ENCODE peak calls at places on chromosomes 7 and 10, in seven cellular contexts. H, G, K, T, P, V and W are unnamed samples.

GRCh38 chr10:119344381-119344780 is 137.0 kb downstream of the GRK5 start:
- DNase-seq in H (no peak), G (no peak), K (no peak), T (no peak), P (no peak), V (no peak), W (no peak)

GRCh38 chr10:124265776-124266467 is 152.8 kb downstream of the OAT start:
- DNase-seq in H (no peak), G (no peak), K (no peak), T (no peak), P (no peak), V (no peak), W (no peak)

GRCh38 chr7:138449580-138449979 is 10.5 kb upstream of the TRIM24 start:
- DNase-seq in H (peak; percentile 56), G (peak; percentile 47), K (no peak), T (no peak), P (peak; percentile 74), V (no peak), W (no peak)

GRCh38 chr10:30747633-30748032 is 118.1 kb upstream of the LYZL2 start:
- DNase-seq in H (peak; percentile 40), G (no peak), K (no peak), T (peak; percentile 78), P (no peak), V (no peak), W (peak; percentile 89)

GRCh38 chr10:43274011-43274410 is 7.1 kb upstream of the RASGEF1A start:
- DNase-seq in H (no peak), G (no peak), K (no peak), T (no peak), P (no peak), V (no peak), W (no peak)

GRCh38 chr10:78739411-78740053 is 329.2 kb upstream of the ZMIZ1 start:
- DNase-seq in H (no peak), G (no peak), K (no peak), T (no peak), P (no peak), V (no peak), W (no peak)

GRCh38 chr10:124287071-124287685 is 131.5 kb downstream of the OAT start:
- DNase-seq in H (no peak), G (no peak), K (no peak), T (no peak), P (no peak), V (no peak), W (no peak)

GRCh38 chr7:128790297-128791037 is 1.3 kb upstream of the CCDC136 start:
- DNase-seq in H (peak; percentile 28), G (peak; percentile 59), K (peak; percentile 21), T (no peak), P (peak; percentile 82), V (no peak), W (no peak)

GRCh38 chr7:101162551-101163280 is 2.7 kb downstream of the VGF start:
- DNase-seq in H (peak; percentile 82), G (peak; percentile 84), K (no peak), T (peak; percentile 50), P (peak; percentile 85), V (peak; percentile 70), W (peak; percentile 52)

GRCh38 chr10:52818019-52818418 is 45.4 kb upstream of the MBL2 start:
- DNase-seq in H (peak; percentile 90), G (no peak), K (peak; percentile 46), T (peak; percentile 59), P (no peak), V (peak; percentile 67), W (peak; percentile 65)

GRCh38 chr10:44911951-44912350 is 814 bp downstream of the TMEM72 start:
- DNase-seq in H (no peak), G (no peak), K (no peak), T (no peak), P (no peak), V (no peak), W (no peak)

GRCh38 chr7:108455833-108456677 is at the start of gene NRCAM:
- DNase-seq in H (peak; percentile 93), G (peak; percentile 94), K (peak; percentile 85), T (no peak), P (peak; percentile 91), V (peak; percentile 38), W (peak; percentile 39)

GRCh38 chr10:110610308-110610774 is 33.8 kb upstream of the RBM20 start:
- DNase-seq in H (peak; percentile 99), G (peak; percentile 81), K (peak; percentile 50), T (peak; percentile 49), P (no peak), V (peak; percentile 96), W (peak; percentile 55)

GRCh38 chr10:22816298-22816653 is 101.9 kb upstream of the PIP4K2A start:
- DNase-seq in H (no peak), G (no peak), K (no peak), T (peak; percentile 96), P (no peak), V (peak; percentile 40), W (peak; percentile 97)

GRCh38 chr7:7653568-7654187 is 13.1 kb downstream of the UMAD1 start:
- DNase-seq in H (peak; percentile 85), G (peak; percentile 66), K (peak; percentile 18), T (no peak), P (peak; percentile 85), V (peak; percentile 60), W (peak; percentile 26)

GRCh38 chr7:43108255-43109011 is 4.0 kb upstream of the HECW1 start:
- DNase-seq in H (peak; percentile 87), G (peak; percentile 88), K (peak; percentile 64), T (peak; percentile 39), P (peak; percentile 98), V (peak; percentile 87), W (peak; percentile 69)

GRCh38 chr10:30422981-30423654 is 10.9 kb upstream of the MAP3K8 start:
- DNase-seq in H (peak; percentile 98), G (peak; percentile 74), K (peak; percentile 27), T (peak; percentile 86), P (no peak), V (peak; percentile 98), W (peak; percentile 33)

GRCh38 chr7:93062599-93062998 is 55.2 kb downstream of the SAMD9 start:
- DNase-seq in H (no peak), G (no peak), K (no peak), T (no peak), P (no peak), V (no peak), W (no peak)

GRCh38 chr7:17516768-17517167 is 218.3 kb downstream of the AHR start:
- DNase-seq in H (no peak), G (no peak), K (no peak), T (peak; percentile 75), P (no peak), V (no peak), W (no peak)

GRCh38 chr7:47588704-47589225 is 6.9 kb upstream of the TNS3 start:
- DNase-seq in H (no peak), G (no peak), K (no peak), T (no peak), P (no peak), V (no peak), W (no peak)

GRCh38 chr7:28939844-28940243 is 18.3 kb downstream of the TRIL start:
- DNase-seq in H (no peak), G (no peak), K (no peak), T (no peak), P (no peak), V (no peak), W (no peak)

GRCh38 chr7:148026713-148027112 is 563.9 kb upstream of the C7orf33 start:
- DNase-seq in H (no peak), G (no peak), K (no peak), T (no peak), P (no peak), V (no peak), W (no peak)

GRCh38 chr7:65840446-65840845 is 32.4 kb upstream of the VKORC1L1 start:
- DNase-seq in H (peak; percentile 33), G (peak; percentile 84), K (no peak), T (no peak), P (no peak), V (peak; percentile 50), W (no peak)

DNA sequence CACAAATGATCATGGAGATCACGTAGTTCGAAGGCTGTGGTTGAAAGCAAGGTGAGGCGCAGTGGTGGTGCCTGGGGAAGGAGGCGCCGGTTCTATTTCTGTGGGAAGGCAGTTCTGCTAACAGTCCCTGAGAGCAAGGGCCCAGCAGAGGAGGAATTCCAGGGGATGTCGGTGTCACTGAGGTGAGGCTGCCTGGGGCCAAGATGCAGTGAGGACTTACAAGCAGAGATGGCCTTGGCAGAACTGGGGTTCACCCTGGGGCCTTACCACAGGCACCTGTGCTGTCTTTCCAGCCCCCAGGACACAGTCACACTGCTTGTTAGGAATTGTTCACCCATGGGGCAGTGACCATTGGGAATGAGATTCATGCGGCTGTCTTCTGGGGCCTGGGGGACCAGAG is 26.7 kb downstream of the GBX1 start:
- DNase-seq in H (no peak), G (no peak), K (no peak), T (no peak), P (no peak), V (no peak), W (no peak)
- H3K4ac ChIP-seq in H (no peak overlapping the region), G (no peak overlapping the region), K (no peak overlapping the region), T (no peak overlapping the region), P (no peak overlapping the region), V (no peak overlapping the region), W (no peak overlapping the region)

GRCh38 chr7:151386301-151387160 is 23.3 kb downstream of the WDR86 start:
- DNase-seq in H (no peak), G (no peak), K (no peak), T (no peak), P (no peak), V (peak; percentile 52), W (no peak)
- H3K4ac ChIP-seq in H (no peak overlapping the region), G (no peak overlapping the region), K (no peak overlapping the region), T (no peak overlapping the region), P (no peak overlapping the region), V (no peak overlapping the region), W (no peak overlapping the region)

GRCh38 chr10:95339863-95340262 is 49.1 kb upstream of the PDLIM1 start:
- DNase-seq in H (no peak), G (no peak), K (no peak), T (no peak), P (no peak), V (no peak), W (no peak)
- H3K4ac ChIP-seq in H (no peak overlapping the region), G (no peak overlapping the region), K (no peak overlapping the region), T (no peak overlapping the region), P (no peak overlapping the region), V (no peak overlapping the region), W (no peak overlapping the region)

DNA sequence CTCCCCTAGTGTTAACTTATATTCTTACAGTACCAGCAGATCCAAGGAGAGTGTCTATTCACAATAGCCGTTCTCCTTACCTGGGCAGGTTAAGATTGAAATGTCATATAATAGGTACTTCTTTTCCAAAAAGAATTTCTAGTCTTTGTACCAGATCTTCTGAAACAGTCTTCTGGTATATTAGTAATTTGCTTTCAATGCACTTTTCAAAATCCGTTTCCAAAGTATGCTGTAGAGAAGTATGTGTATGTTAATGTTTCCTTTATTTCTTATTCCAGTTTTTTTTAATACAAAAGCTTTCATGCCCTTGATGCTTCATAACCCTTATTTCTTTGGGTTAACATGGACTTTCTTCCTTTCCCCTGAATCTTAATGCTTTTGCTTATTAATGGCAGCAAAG is 188.2 kb downstream of the MLLT10 start:
- DNase-seq in H (no peak), G (no peak), K (no peak), T (no peak), P (no peak), V (no peak), W (no peak)
- H3K4ac ChIP-seq in H (no peak overlapping the region), G (no peak overlapping the region), K (no peak overlapping the region), T (no peak overlapping the region), P (no peak overlapping the region), V (no peak overlapping the region), W (no peak overlapping the region)